ENCODE peak calls at places on chromosomes 7 and 10, in nine cellular contexts. B is lung, I is H9, J is sigmoid colon, V is cardiac muscle cell, P is SK-N-SH, L is dorsolateral prefrontal cortex, E is pancreas, T is endodermal cell. H is an unnamed sample.

GRCh38 chr10:23718946-23719345 is 280.1 kb downstream of the OTUD1 start:
- DNase-seq in B (no peak), I (no peak), J (no peak), V (no peak), P (no peak), L (no peak), E (no peak), T (no peak), H (no peak)

GRCh38 chr7:38171558-38172403 is 6.3 kb upstream of the STARD3NL start:
- DNase-seq in B (no peak), I (no peak), J (no peak), V (no peak), P (no peak), L (no peak), E (no peak), T (no peak), H (no peak)

GRCh38 chr10:107059058-107059457 is 105.4 kb downstream of the SORCS1 start:
- DNase-seq in B (no peak), I (no peak), J (no peak), V (no peak), P (no peak), L (no peak), E (no peak), T (no peak), H (no peak)

GRCh38 chr10:79333513-79333912 is 13.8 kb upstream of the PPIF start:
- DNase-seq in B (no peak), I (no peak), J (no peak), V (no peak), P (no peak), L (no peak), E (no peak), T (no peak), H (no peak)

GRCh38 chr10:114166053-114166452 is 8.0 kb downstream of the CCDC186 start:
- DNase-seq in B (no peak), I (no peak), J (no peak), V (no peak), P (no peak), L (no peak), E (peak; percentile 29), T (no peak), H (no peak)

GRCh38 chr7:112449902-112450806 is at the start of gene IFRD1:
- DNase-seq in B (peak; percentile 98), I (peak; percentile 99), J (peak; percentile 100), V (peak; percentile 99), P (peak; percentile 98), L (peak; percentile 100), E (peak; percentile 99), T (peak; percentile 99), H (peak; percentile 97)

GRCh38 chr10:35089641-35090161 is 440 bp downstream of the CUL2 start:
- DNase-seq in B (no peak), I (no peak), J (no peak), V (peak; percentile 39), P (no peak), L (peak; percentile 11), E (no peak), T (no peak), H (peak; percentile 0)

GRCh38 chr10:7218974-7219373 is 191.9 kb downstream of the SFMBT2 start:
- DNase-seq in B (no peak), I (no peak), J (no peak), V (peak; percentile 22), P (no peak), L (no peak), E (no peak), T (no peak), H (no peak)

GRCh38 chr7:41885748-41886147 is 182.9 kb upstream of the INHBA start:
- DNase-seq in B (no peak), I (no peak), J (no peak), V (no peak), P (no peak), L (no peak), E (no peak), T (no peak), H (no peak)

GRCh38 chr7:41885078-41885477 is 182.2 kb upstream of the INHBA start:
- DNase-seq in B (no peak), I (no peak), J (no peak), V (no peak), P (no peak), L (no peak), E (no peak), T (no peak), H (no peak)

GRCh38 chr7:41881313-41882130 is 178.6 kb upstream of the INHBA start:
- DNase-seq in B (peak; percentile 70), I (no peak), J (no peak), V (no peak), P (no peak), L (no peak), E (peak; percentile 46), T (no peak), H (peak; percentile 26)

GRCh38 chr7:41882271-41882670 is 179.4 kb upstream of the INHBA start:
- DNase-seq in B (no peak), I (no peak), J (no peak), V (no peak), P (no peak), L (no peak), E (no peak), T (no peak), H (no peak)

DNA sequence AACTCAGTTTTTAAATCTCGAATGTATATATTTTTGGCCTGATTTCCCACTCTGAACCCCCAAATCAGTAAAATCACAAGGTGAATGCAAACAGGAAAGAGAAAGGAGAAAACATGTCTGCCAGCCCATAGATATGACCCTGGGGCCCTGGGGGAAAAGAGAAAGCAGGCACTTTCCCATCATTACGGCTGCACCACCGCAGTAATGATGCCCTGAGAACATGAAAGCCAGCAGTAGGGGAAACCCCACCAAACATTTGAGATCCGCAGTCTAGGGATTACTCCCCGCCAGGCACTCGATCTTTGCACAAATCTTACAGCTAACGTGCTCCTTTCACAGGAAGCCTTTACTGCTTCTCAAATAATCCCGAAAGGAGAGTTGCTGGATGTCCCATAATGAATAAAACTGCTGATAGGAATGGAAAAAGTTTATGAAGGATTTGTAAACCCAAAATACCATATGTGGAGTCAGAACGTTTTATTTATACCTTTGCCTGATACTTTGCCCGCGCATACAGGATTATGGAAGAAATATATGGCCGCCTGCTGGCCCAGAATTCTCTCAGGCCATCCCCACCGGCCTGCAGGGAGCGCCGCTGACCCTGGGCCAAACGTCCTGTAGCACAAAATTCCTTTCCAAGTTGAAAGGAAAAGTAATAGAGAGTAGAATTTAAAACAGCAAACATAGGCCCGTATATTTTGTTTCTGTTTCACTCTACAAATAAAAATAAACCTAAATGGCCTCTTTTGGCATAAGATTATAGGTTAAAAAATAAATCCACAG is 180.0 kb upstream of the INHBA start:
- DNase-seq in B (no peak), I (no peak), J (no peak), V (no peak), P (no peak), L (no peak), E (no peak), T (no peak), H (no peak)
- TF ChIP-seq CTCF in B (no peak), I (peak; percentile 35), J (no peak), V (no peak), P (peak; percentile 47), L (no peak), E (no peak), T (peak; percentile 42), H (no peak)

GRCh38 chr7:2072798-2073197 is 159.9 kb downstream of the MAD1L1 start:
- DNase-seq in B (no peak), I (no peak), J (no peak), V (no peak), P (no peak), L (no peak), E (no peak), T (no peak), H (no peak)

GRCh38 chr7:2072042-2072441 is 160.7 kb downstream of the MAD1L1 start:
- DNase-seq in B (no peak), I (no peak), J (no peak), V (no peak), P (no peak), L (no peak), E (no peak), T (no peak), H (no peak)

GRCh38 chr7:2070151-2070763 is 162.5 kb downstream of the MAD1L1 start:
- DNase-seq in B (no peak), I (no peak), J (no peak), V (no peak), P (no peak), L (no peak), E (no peak), T (no peak), H (no peak)

GRCh38 chr7:2069472-2069860 is 163.3 kb downstream of the MAD1L1 start:
- DNase-seq in B (no peak), I (no peak), J (no peak), V (no peak), P (no peak), L (peak; percentile 50), E (no peak), T (no peak), H (no peak)

DNA sequence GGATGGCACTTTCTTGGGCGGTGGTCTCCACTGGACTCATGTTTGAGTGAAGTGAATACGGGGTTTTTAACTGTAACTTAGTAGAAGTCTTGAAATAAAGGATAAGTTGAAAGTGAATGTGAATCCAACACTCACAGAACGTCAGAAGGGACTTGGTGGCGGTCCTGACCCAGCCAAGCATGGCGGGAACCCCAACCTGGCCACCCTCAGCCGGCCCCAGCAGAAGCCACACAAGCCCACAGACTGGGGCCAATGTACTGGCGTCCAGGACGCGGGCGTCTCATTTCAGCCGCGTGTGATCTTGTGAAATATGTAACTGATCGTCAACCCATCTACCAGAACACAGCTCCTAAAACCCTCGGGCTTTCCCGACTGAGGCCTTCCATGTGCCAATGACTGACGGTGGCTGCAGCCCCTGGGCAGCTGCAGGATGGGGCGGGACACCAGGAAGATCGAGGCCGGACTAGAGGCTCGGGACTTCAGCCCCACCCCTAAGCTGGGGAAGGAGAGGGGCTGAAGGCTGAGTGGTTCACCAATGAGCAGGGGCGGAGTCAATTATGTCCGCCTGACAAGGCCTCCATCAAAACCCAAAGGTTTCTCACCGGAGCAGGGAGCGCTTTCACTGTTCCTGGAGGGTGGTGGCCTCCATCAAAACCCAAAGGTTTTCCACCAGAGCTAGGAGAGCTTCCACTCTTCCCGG is 161.5 kb downstream of the MAD1L1 start:
- DNase-seq in B (no peak), I (peak; percentile 57), J (no peak), V (no peak), P (no peak), L (no peak), E (no peak), T (no peak), H (no peak)
- H3K27ac ChIP-seq in B (no peak overlapping the region), I (no peak overlapping the region), J (no peak overlapping the region), V (no peak overlapping the region), P (no peak overlapping the region), L (no peak overlapping the region), E (no peak overlapping the region), T (no peak overlapping the region), H (no peak overlapping the region)

GRCh38 chr10:100661546-100661945 is 83.8 kb upstream of the PAX2 start:
- DNase-seq in B (no peak), I (peak; percentile 46), J (no peak), V (no peak), P (no peak), L (no peak), E (no peak), T (no peak), H (no peak)
- H3K27me3 ChIP-seq in B (peaks cover 3% of the 10 kb centered on the region), I (peaks cover 34% of the 10 kb centered on the region), J (peaks cover 58% of the 10 kb centered on the region), V (peaks cover 57% of the 10 kb centered on the region), P (peaks cover 48% of the 10 kb centered on the region), L (peaks cover 48% of the 10 kb centered on the region), E (peaks cover 53% of the 10 kb centered on the region), T (peaks cover 85% of the 10 kb centered on the region), H (peaks cover 80% of the 10 kb centered on the region)

GRCh38 chr7:32145911-32146310 is 75.7 kb upstream of the PDE1C start:
- DNase-seq in B (no peak), I (no peak), J (no peak), V (no peak), P (no peak), L (no peak), E (no peak), T (no peak), H (no peak)

GRCh38 chr7:32143271-32143670 is 73.1 kb upstream of the PDE1C start:
- DNase-seq in B (no peak), I (no peak), J (no peak), V (no peak), P (no peak), L (no peak), E (no peak), T (no peak), H (no peak)

GRCh38 chr7:32142649-32143048 is 72.4 kb upstream of the PDE1C start:
- DNase-seq in B (no peak), I (no peak), J (no peak), V (no peak), P (no peak), L (no peak), E (no peak), T (no peak), H (no peak)

DNA sequence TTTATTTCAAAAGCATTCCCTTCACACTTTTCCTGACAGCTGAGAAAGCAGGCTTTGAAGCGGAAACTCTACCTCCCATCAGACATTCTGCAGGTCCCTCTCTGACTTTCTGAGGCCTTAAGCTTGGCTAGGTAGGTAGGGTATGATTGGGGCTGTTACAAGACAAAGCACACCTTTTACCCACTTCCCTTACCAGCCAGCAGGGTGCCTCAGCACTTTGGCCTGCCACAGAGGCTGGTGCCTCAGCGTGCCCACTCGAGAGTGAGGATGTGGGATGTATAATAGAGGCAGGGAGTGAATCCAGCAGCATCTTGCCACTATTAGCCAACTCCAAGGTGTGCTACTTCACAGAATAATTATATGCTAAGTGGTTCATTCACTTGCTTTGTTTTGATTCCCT is 70.3 kb upstream of the PDE1C start:
- DNase-seq in B (no peak), I (no peak), J (no peak), V (no peak), P (no peak), L (no peak), E (no peak), T (no peak), H (no peak)
- TF ChIP-seq CTCF in B (no peak), I (no peak), J (no peak), V (no peak), P (peak; percentile 23), L (no peak), E (no peak), T (peak; percentile 51), H (no peak)

H was measured in CD4-positive, alpha-beta T cell.